ENCODE peak calls at places on chromosome 1, in five cellular contexts. One of them, this sample, is unnamed.

GRCh38 chr1:168465942-168466702 is 77.7 kb downstream of the XCL2 start:
- DNase-seq in stomach: peak; percentile 26
- DNase-seq in CD4-positive, alpha-beta T cell: no peak
- DNase-seq in body of pancreas: no peak
- DNase-seq in breast epithelium: no peak
- DNase-seq in this sample: no peak

GRCh38 chr1:186059311-186059710 is 315.7 kb downstream of the TPR start:
- DNase-seq in stomach: no peak
- DNase-seq in CD4-positive, alpha-beta T cell: no peak
- DNase-seq in body of pancreas: no peak
- DNase-seq in breast epithelium: no peak
- DNase-seq in this sample: no peak

GRCh38 chr1:203072911-203073310 is 12.9 kb downstream of the MYOG start:
- DNase-seq in stomach: no peak
- DNase-seq in CD4-positive, alpha-beta T cell: no peak
- DNase-seq in body of pancreas: no peak
- DNase-seq in breast epithelium: no peak
- DNase-seq in this sample: no peak

GRCh38 chr1:214928574-214928973 is 154.0 kb upstream of the KCNK2 start:
- DNase-seq in stomach: no peak
- DNase-seq in CD4-positive, alpha-beta T cell: no peak
- DNase-seq in body of pancreas: no peak
- DNase-seq in breast epithelium: no peak
- DNase-seq in this sample: no peak

GRCh38 chr1:43038232-43038929 is 79.7 kb upstream of the SLC2A1 start:
- DNase-seq in stomach: no peak
- DNase-seq in CD4-positive, alpha-beta T cell: no peak
- DNase-seq in body of pancreas: no peak
- DNase-seq in breast epithelium: no peak
- DNase-seq in this sample: no peak

GRCh38 chr1:112264553-112264952 is 131.5 kb upstream of the CTTNBP2NL start:
- DNase-seq in stomach: no peak
- DNase-seq in CD4-positive, alpha-beta T cell: no peak
- DNase-seq in body of pancreas: no peak
- DNase-seq in breast epithelium: no peak
- DNase-seq in this sample: no peak

GRCh38 chr1:110508038-110508437 is 10.9 kb downstream of the KCNA10 start:
- DNase-seq in stomach: peak; percentile 75
- DNase-seq in CD4-positive, alpha-beta T cell: no peak
- DNase-seq in body of pancreas: no peak
- DNase-seq in breast epithelium: no peak
- DNase-seq in this sample: no peak

GRCh38 chr1:109399326-109399957 is 1.7 kb upstream of the SORT1 start:
- DNase-seq in stomach: no peak
- DNase-seq in CD4-positive, alpha-beta T cell: no peak
- DNase-seq in body of pancreas: no peak
- DNase-seq in breast epithelium: no peak
- DNase-seq in this sample: peak; percentile 26

GRCh38 chr1:230641900-230642262 is 400 bp upstream of the COG2 start:
- DNase-seq in stomach: no peak
- DNase-seq in CD4-positive, alpha-beta T cell: no peak
- DNase-seq in body of pancreas: no peak
- DNase-seq in breast epithelium: no peak
- DNase-seq in this sample: no peak

GRCh38 chr1:230236301-230236700 is 169.3 kb downstream of the GALNT2 start:
- DNase-seq in stomach: no peak
- DNase-seq in CD4-positive, alpha-beta T cell: no peak
- DNase-seq in body of pancreas: no peak
- DNase-seq in breast epithelium: no peak
- DNase-seq in this sample: no peak

GRCh38 chr1:160069460-160070231 is at the start of gene KCNJ10:
- DNase-seq in stomach: no peak
- DNase-seq in CD4-positive, alpha-beta T cell: no peak
- DNase-seq in body of pancreas: no peak
- DNase-seq in breast epithelium: no peak
- DNase-seq in this sample: no peak

GRCh38 chr1:52920791-52921291 is 699 bp downstream of the ECHDC2 start:
- DNase-seq in stomach: peak; percentile 43
- DNase-seq in CD4-positive, alpha-beta T cell: no peak
- DNase-seq in body of pancreas: peak; percentile 48
- DNase-seq in breast epithelium: peak; percentile 34
- DNase-seq in this sample: no peak

GRCh38 chr1:112673589-112674439 is 645 bp upstream of the MOV10 start:
- DNase-seq in stomach: no peak
- DNase-seq in CD4-positive, alpha-beta T cell: peak; percentile 9
- DNase-seq in body of pancreas: peak; percentile 43
- DNase-seq in breast epithelium: peak; percentile 28
- DNase-seq in this sample: no peak

GRCh38 chr1:75672528-75673393 is 51.7 kb upstream of the ACADM start:
- DNase-seq in stomach: no peak
- DNase-seq in CD4-positive, alpha-beta T cell: no peak
- DNase-seq in body of pancreas: no peak
- DNase-seq in breast epithelium: no peak
- DNase-seq in this sample: no peak
- H3K27ac ChIP-seq in stomach: no peak overlapping the region
- H3K27ac ChIP-seq in CD4-positive, alpha-beta T cell: no peak overlapping the region
- H3K27ac ChIP-seq in body of pancreas: no peak overlapping the region
- H3K27ac ChIP-seq in breast epithelium: no peak overlapping the region
- H3K27ac ChIP-seq in this sample: no peak overlapping the region

GRCh38 chr1:66998972-66999371 is 55.0 kb downstream of the SLC35D1 start:
- DNase-seq in stomach: no peak
- DNase-seq in CD4-positive, alpha-beta T cell: no peak
- DNase-seq in body of pancreas: no peak
- DNase-seq in breast epithelium: no peak
- DNase-seq in this sample: no peak
- H3K27ac ChIP-seq in stomach: no peak overlapping the region
- H3K27ac ChIP-seq in CD4-positive, alpha-beta T cell: no peak overlapping the region
- H3K27ac ChIP-seq in body of pancreas: no peak overlapping the region
- H3K27ac ChIP-seq in breast epithelium: no peak overlapping the region
- H3K27ac ChIP-seq in this sample: no peak overlapping the region

DNA sequence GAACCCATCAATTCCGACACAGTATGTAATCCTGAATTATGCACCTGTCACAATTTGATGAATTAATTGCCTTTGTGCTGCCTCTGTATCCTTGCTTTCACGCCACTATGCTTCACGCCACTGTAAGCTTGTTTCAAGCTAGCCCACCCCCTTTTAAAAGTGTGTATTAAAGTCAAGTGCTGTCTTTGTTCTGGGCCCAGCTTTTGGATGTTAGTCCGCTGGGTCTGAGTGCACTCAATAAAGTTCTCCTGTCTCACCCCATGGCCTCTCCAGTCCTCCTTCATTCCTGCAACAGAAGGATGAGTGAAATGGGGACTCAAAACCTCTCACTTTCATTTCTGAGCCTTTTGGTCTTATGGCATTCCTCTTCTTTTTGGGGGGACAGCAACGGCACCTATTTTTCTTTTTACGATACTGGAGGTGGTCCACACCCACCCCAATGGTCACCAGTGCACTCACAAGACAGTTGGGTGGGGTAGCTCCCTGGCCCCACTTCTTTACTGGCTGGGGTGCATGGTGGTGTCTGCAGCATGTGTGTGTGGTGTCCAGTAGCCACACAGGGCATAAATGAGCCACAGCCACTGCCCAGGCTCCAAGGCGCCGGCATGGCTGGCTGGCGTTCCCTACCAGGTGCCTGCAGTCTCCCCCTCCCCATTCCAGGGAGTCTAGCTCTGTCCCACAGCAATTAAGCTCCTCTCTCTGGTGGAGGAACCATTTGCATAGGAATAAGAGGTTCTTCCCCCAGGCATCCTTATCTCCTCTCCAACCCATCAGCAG is 1.8 kb downstream of the THEM4 start:
- DNase-seq in stomach: no peak
- DNase-seq in CD4-positive, alpha-beta T cell: no peak
- DNase-seq in body of pancreas: no peak
- DNase-seq in breast epithelium: no peak
- DNase-seq in this sample: no peak
- H3K27ac ChIP-seq in stomach: no peak overlapping the region
- H3K27ac ChIP-seq in CD4-positive, alpha-beta T cell: peak overlapping the region; percentile 11
- H3K27ac ChIP-seq in body of pancreas: no peak overlapping the region
- H3K27ac ChIP-seq in breast epithelium: no peak overlapping the region
- H3K27ac ChIP-seq in this sample: no peak overlapping the region

DNA sequence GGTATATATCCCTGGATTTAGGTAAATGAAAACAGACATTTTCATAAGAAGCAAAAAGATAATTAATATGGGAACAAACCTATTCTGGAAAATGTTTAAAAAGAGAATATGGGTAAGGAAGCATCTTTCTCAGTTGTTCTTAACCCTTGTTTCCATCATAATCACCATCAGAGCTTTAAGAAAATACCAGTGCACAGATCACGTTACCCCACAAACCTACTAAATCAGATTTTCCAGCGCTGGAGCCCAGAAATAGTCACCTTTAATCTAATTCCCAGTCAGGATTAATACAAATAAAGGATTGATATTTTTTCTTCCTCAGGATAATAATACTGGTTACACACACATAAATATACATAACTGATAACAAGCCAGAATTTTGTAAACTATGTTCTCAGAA is 44.6 kb downstream of the PTPRC start:
- DNase-seq in stomach: no peak
- DNase-seq in CD4-positive, alpha-beta T cell: no peak
- DNase-seq in body of pancreas: no peak
- DNase-seq in breast epithelium: no peak
- DNase-seq in this sample: no peak
- H3K27ac ChIP-seq in stomach: peak overlapping the region; percentile 77
- H3K27ac ChIP-seq in CD4-positive, alpha-beta T cell: peak overlapping the region; percentile 89
- H3K27ac ChIP-seq in body of pancreas: no peak overlapping the region
- H3K27ac ChIP-seq in breast epithelium: no peak overlapping the region
- H3K27ac ChIP-seq in this sample: no peak overlapping the region

DNA sequence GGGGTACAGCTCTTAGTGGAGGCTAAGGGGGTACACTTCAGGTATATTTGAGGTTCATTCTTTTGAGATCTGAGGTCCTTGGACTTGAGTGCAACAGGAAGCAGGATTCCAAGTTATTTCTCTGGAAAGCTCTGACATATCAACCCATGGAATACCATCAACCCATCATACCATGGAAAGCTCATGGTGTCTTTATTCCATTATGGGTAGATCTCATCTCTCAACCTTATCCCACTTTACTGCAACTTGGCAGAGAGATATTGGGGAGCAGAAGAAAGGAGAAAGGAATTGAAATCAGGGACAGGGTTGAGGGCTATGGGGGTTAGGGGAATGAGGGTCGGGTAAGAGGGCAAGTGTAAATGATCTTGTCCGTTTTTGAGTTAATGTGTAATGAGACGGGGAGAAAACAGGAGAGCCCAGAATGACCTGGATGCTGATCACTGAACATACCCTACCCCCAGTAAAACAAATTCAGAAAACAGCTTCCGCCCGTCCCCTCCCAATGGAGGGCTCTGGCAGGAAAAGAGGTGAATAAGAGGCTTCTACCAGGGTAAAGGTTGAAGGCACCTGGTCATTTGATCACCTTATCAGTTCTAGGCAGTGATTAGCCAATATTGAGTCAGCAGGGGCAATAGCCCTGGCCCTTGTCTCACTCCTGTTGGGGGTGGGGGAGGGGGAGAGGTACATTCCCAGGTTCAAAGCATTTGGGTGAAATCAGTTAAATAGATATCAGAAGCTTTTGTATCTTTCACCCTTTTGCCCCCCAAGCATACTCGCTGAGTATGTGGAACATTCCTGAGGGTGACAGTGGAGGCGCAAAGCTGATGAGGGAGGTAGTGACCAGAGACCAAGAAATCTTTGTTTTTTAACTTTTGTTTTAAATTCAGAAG is 622 bp upstream of the APOA2 start:
- DNase-seq in stomach: no peak
- DNase-seq in CD4-positive, alpha-beta T cell: no peak
- DNase-seq in body of pancreas: no peak
- DNase-seq in breast epithelium: no peak
- DNase-seq in this sample: no peak
- H3K27ac ChIP-seq in stomach: no peak overlapping the region
- H3K27ac ChIP-seq in CD4-positive, alpha-beta T cell: no peak overlapping the region
- H3K27ac ChIP-seq in body of pancreas: no peak overlapping the region
- H3K27ac ChIP-seq in breast epithelium: no peak overlapping the region
- H3K27ac ChIP-seq in this sample: no peak overlapping the region

This sample was measured in substantia nigra.